ENCODE peak calls at places on chromosomes 3 and 15, in ten cellular contexts. V, R, B, H, T, E, K, W, M and I are unnamed samples.

GRCh38 chr15:72970965-72971746 is 81.1 kb upstream of the NEO1 start:
- DNase-seq in V (no peak), R (no peak), B (no peak), H (no peak), T (no peak), E (no peak), K (peak; percentile 63), W (no peak), M (no peak), I (no peak)

GRCh38 chr15:95958417-95958816 is 372.1 kb upstream of the NR2F2 start:
- DNase-seq in V (no peak), R (no peak), B (no peak), H (no peak), T (no peak), E (no peak), K (no peak), W (no peak), M (no peak), I (no peak)

GRCh38 chr3:28308196-28308595 is 40.3 kb upstream of the ZCWPW2 start:
- DNase-seq in V (no peak), R (no peak), B (no peak), H (no peak), T (no peak), E (no peak), K (peak; percentile 68), W (no peak), M (no peak), I (no peak)

GRCh38 chr15:85788796-85789495 is 5.8 kb downstream of the KLHL25 start:
- DNase-seq in V (peak; percentile 73), R (no peak), B (peak; percentile 73), H (no peak), T (no peak), E (no peak), K (no peak), W (peak; percentile 72), M (peak; percentile 68), I (no peak)

GRCh38 chr3:101836907-101837598 is 12.3 kb upstream of the NFKBIZ start:
- DNase-seq in V (no peak), R (no peak), B (no peak), H (peak; percentile 63), T (no peak), E (no peak), K (peak; percentile 84), W (no peak), M (no peak), I (no peak)

GRCh38 chr15:50685976-50686467 is 575 bp downstream of the TRPM7 start:
- DNase-seq in V (peak; percentile 64), R (peak; percentile 64), B (peak; percentile 49), H (peak; percentile 72), T (peak; percentile 50), E (peak; percentile 57), K (peak; percentile 65), W (peak; percentile 80), M (peak; percentile 86), I (no peak)

GRCh38 chr3:1594940-1595339 is 502.1 kb downstream of the CNTN6 start:
- DNase-seq in V (no peak), R (no peak), B (no peak), H (no peak), T (no peak), E (no peak), K (no peak), W (no peak), M (no peak), I (no peak)

GRCh38 chr3:159634414-159634813 is 354.2 kb upstream of the IL12A start:
- DNase-seq in V (no peak), R (no peak), B (no peak), H (no peak), T (no peak), E (no peak), K (no peak), W (no peak), M (no peak), I (peak; percentile 53)

GRCh38 chr3:69087030-69087791 is 2.5 kb downstream of the ARL6IP5 start:
- DNase-seq in V (no peak), R (no peak), B (peak; percentile 37), H (no peak), T (no peak), E (no peak), K (no peak), W (no peak), M (no peak), I (no peak)

GRCh38 chr3:159854500-159855124 is 134.0 kb upstream of the IL12A start:
- DNase-seq in V (no peak), R (no peak), B (peak; percentile 99), H (peak; percentile 86), T (peak; percentile 24), E (no peak), K (peak; percentile 80), W (no peak), M (no peak), I (peak; percentile 96)

GRCh38 chr15:77402740-77403379 is 17.0 kb downstream of the PEAK1 start:
- DNase-seq in V (no peak), R (no peak), B (no peak), H (peak; percentile 25), T (no peak), E (no peak), K (peak; percentile 82), W (no peak), M (no peak), I (no peak)

GRCh38 chr15:74520407-74520806 is 20.6 kb upstream of the ARID3B start:
- DNase-seq in V (no peak), R (no peak), B (no peak), H (no peak), T (no peak), E (no peak), K (no peak), W (peak; percentile 6), M (no peak), I (no peak)

GRCh38 chr15:29570931-29571727 is 251.1 kb downstream of the TJP1 start:
- DNase-seq in V (peak; percentile 50), R (peak; percentile 20), B (no peak), H (peak; percentile 27), T (no peak), E (no peak), K (peak; percentile 27), W (no peak), M (peak; percentile 88), I (no peak)

GRCh38 chr3:172717493-172718088 is 6.7 kb upstream of the NCEH1 start:
- DNase-seq in V (no peak), R (no peak), B (no peak), H (no peak), T (no peak), E (no peak), K (no peak), W (no peak), M (no peak), I (no peak)

GRCh38 chr3:39962566-39962965 is 153.2 kb downstream of the MYRIP start:
- DNase-seq in V (no peak), R (no peak), B (no peak), H (no peak), T (no peak), E (no peak), K (peak; percentile 62), W (no peak), M (no peak), I (no peak)

GRCh38 chr15:38514601-38515000 is 50.0 kb downstream of the RASGRP1 start:
- DNase-seq in V (no peak), R (no peak), B (no peak), H (no peak), T (no peak), E (no peak), K (no peak), W (no peak), M (peak; percentile 68), I (no peak)
- H3K27me3 ChIP-seq in V (no peaks in the 10 kb centered on the region), R (no peaks in the 10 kb centered on the region), B (no peaks in the 10 kb centered on the region), H (peaks cover 2% of the 10 kb centered on the region), T (peaks cover 12% of the 10 kb centered on the region), E (peaks cover 7% of the 10 kb centered on the region), K (no peaks in the 10 kb centered on the region), W (no peaks in the 10 kb centered on the region), M (no peaks in the 10 kb centered on the region), I (no peaks in the 10 kb centered on the region)

GRCh38 chr3:121821421-121822199 is 13.2 kb downstream of the IQCB1 start:
- DNase-seq in V (no peak), R (no peak), B (no peak), H (no peak), T (no peak), E (no peak), K (peak; percentile 73), W (no peak), M (no peak), I (no peak)
- H3K36me3 ChIP-seq in V (no peaks in the 10 kb centered on the region), R (peaks cover 5% of the 10 kb centered on the region), B (peaks cover 31% of the 10 kb centered on the region), H (peaks cover 40% of the 10 kb centered on the region), T (peaks cover 62% of the 10 kb centered on the region), E (peaks cover 59% of the 10 kb centered on the region), K (peaks cover 35% of the 10 kb centered on the region), W (no peaks in the 10 kb centered on the region), M (peaks cover 79% of the 10 kb centered on the region), I (peaks cover 4% of the 10 kb centered on the region)

GRCh38 chr15:79442911-79443310 is 10.8 kb downstream of the MINAR1 start:
- DNase-seq in V (no peak), R (no peak), B (no peak), H (no peak), T (no peak), E (no peak), K (no peak), W (no peak), M (no peak), I (no peak)

GRCh38 chr15:79451361-79451999 is 19.3 kb downstream of the MINAR1 start:
- DNase-seq in V (no peak), R (no peak), B (no peak), H (no peak), T (no peak), E (no peak), K (no peak), W (no peak), M (peak; percentile 88), I (no peak)

GRCh38 chr15:79450648-79451047 is 18.5 kb downstream of the MINAR1 start:
- DNase-seq in V (no peak), R (no peak), B (no peak), H (no peak), T (no peak), E (no peak), K (no peak), W (no peak), M (no peak), I (no peak)

GRCh38 chr15:79452244-79453051 is 20.3 kb downstream of the MINAR1 start:
- DNase-seq in V (no peak), R (no peak), B (no peak), H (no peak), T (no peak), E (no peak), K (no peak), W (no peak), M (no peak), I (no peak)

GRCh38 chr15:79447060-79447459 is 14.9 kb downstream of the MINAR1 start:
- DNase-seq in V (no peak), R (no peak), B (no peak), H (no peak), T (no peak), E (no peak), K (no peak), W (no peak), M (no peak), I (no peak)
- TF ChIP-seq CTCF in V (no peak), R (no peak), B (no peak), H (no peak), T (no peak), E (no peak), K (no peak), W (no peak), M (no peak), I (no peak)

DNA sequence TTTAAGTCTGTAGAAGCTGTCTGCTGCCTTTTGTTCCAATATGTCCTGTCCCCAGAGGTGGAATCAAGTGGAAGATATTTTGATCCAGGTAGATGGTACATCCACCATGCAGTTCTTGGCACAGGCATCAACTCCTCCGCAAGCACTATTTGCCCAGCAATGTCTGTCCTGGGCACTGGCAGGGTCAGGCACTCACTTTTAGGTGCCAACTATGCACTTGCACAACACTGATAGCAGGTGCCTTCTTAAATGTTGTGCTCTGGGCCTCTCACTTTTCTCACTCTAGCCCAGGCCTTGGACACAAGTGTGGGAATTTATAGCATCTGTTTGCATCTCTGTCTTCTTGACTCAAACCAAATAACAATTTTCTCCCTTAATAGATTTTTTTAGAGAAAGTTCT is 140.5 kb upstream of the UBE2E2 start:
- DNase-seq in V (no peak), R (no peak), B (no peak), H (no peak), T (no peak), E (no peak), K (no peak), W (no peak), M (no peak), I (no peak)
- H3K27me3 ChIP-seq in V (no peaks in the 10 kb centered on the region), R (no peaks in the 10 kb centered on the region), B (peaks cover 8% of the 10 kb centered on the region), H (peaks cover 12% of the 10 kb centered on the region), T (no peaks in the 10 kb centered on the region), E (no peaks in the 10 kb centered on the region), K (no peaks in the 10 kb centered on the region), W (no peaks in the 10 kb centered on the region), M (no peaks in the 10 kb centered on the region), I (no peaks in the 10 kb centered on the region)